ENCODE peak calls at places on chromosomes 4 and X, in eight cellular contexts. One of them, this sample, is unnamed.

GRCh38 chrX:16466640-16467432 is 183.1 kb upstream of the S100G start:
- DNase-seq in CD4-positive, alpha-beta memory T cell: no peak
- DNase-seq in cardiac muscle cell: no peak
- DNase-seq in colonic mucosa: no peak
- DNase-seq in heart left ventricle: no peak
- DNase-seq in SJCRH30: no peak
- DNase-seq in uterus: no peak
- DNase-seq in aorta: no peak
- DNase-seq in this sample: no peak

GRCh38 chr4:8905773-8906667 is 34.4 kb upstream of the HMX1 start:
- DNase-seq in CD4-positive, alpha-beta memory T cell: no peak
- DNase-seq in cardiac muscle cell: no peak
- DNase-seq in colonic mucosa: no peak
- DNase-seq in heart left ventricle: peak; percentile 15
- DNase-seq in SJCRH30: no peak
- DNase-seq in uterus: no peak
- DNase-seq in aorta: peak; percentile 33
- DNase-seq in this sample: no peak

GRCh38 chr4:145420595-145421214 is 60.9 kb upstream of the SMAD1 start:
- DNase-seq in CD4-positive, alpha-beta memory T cell: no peak
- DNase-seq in cardiac muscle cell: no peak
- DNase-seq in colonic mucosa: no peak
- DNase-seq in heart left ventricle: no peak
- DNase-seq in SJCRH30: no peak
- DNase-seq in uterus: no peak
- DNase-seq in aorta: no peak
- DNase-seq in this sample: peak; percentile 62

GRCh38 chr4:8097721-8098345 is 60.8 kb downstream of the ABLIM2 start:
- DNase-seq in CD4-positive, alpha-beta memory T cell: no peak
- DNase-seq in cardiac muscle cell: no peak
- DNase-seq in colonic mucosa: no peak
- DNase-seq in heart left ventricle: no peak
- DNase-seq in SJCRH30: no peak
- DNase-seq in uterus: no peak
- DNase-seq in aorta: no peak
- DNase-seq in this sample: no peak

GRCh38 chr4:137471895-137472294 is 60.4 kb downstream of the PCDH18 start:
- DNase-seq in CD4-positive, alpha-beta memory T cell: no peak
- DNase-seq in cardiac muscle cell: no peak
- DNase-seq in colonic mucosa: no peak
- DNase-seq in heart left ventricle: no peak
- DNase-seq in SJCRH30: no peak
- DNase-seq in uterus: no peak
- DNase-seq in aorta: no peak
- DNase-seq in this sample: no peak

GRCh38 chr4:36235306-36235705 is 9.0 kb downstream of the ARAP2 start:
- DNase-seq in CD4-positive, alpha-beta memory T cell: no peak
- DNase-seq in cardiac muscle cell: no peak
- DNase-seq in colonic mucosa: no peak
- DNase-seq in heart left ventricle: no peak
- DNase-seq in SJCRH30: no peak
- DNase-seq in uterus: no peak
- DNase-seq in aorta: no peak
- DNase-seq in this sample: no peak

GRCh38 chr4:158605393-158605792 is 66.3 kb downstream of the C4orf46 start:
- DNase-seq in CD4-positive, alpha-beta memory T cell: no peak
- DNase-seq in cardiac muscle cell: no peak
- DNase-seq in colonic mucosa: no peak
- DNase-seq in heart left ventricle: no peak
- DNase-seq in SJCRH30: no peak
- DNase-seq in uterus: no peak
- DNase-seq in aorta: no peak
- DNase-seq in this sample: no peak

GRCh38 chr4:33381806-33382205 is 2661.6 kb downstream of the PCDH7 start:
- DNase-seq in CD4-positive, alpha-beta memory T cell: no peak
- DNase-seq in cardiac muscle cell: no peak
- DNase-seq in colonic mucosa: no peak
- DNase-seq in heart left ventricle: no peak
- DNase-seq in SJCRH30: peak; percentile 17
- DNase-seq in uterus: no peak
- DNase-seq in aorta: no peak
- DNase-seq in this sample: no peak

GRCh38 chr4:52873191-52873590 is 11.1 kb downstream of the RASL11B start:
- DNase-seq in CD4-positive, alpha-beta memory T cell: no peak
- DNase-seq in cardiac muscle cell: no peak
- DNase-seq in colonic mucosa: peak; percentile 38
- DNase-seq in heart left ventricle: no peak
- DNase-seq in SJCRH30: peak; percentile 70
- DNase-seq in uterus: no peak
- DNase-seq in aorta: no peak
- DNase-seq in this sample: no peak

GRCh38 chr4:5708171-5708828 is at the start of gene EVC2:
- DNase-seq in CD4-positive, alpha-beta memory T cell: peak; percentile 26
- DNase-seq in cardiac muscle cell: peak; percentile 54
- DNase-seq in colonic mucosa: peak; percentile 55
- DNase-seq in heart left ventricle: peak; percentile 75
- DNase-seq in SJCRH30: peak; percentile 70
- DNase-seq in uterus: peak; percentile 83
- DNase-seq in aorta: peak; percentile 82
- DNase-seq in this sample: no peak

GRCh38 chr4:154593868-154594267 is 3.3 kb upstream of the FGA start:
- DNase-seq in CD4-positive, alpha-beta memory T cell: no peak
- DNase-seq in cardiac muscle cell: no peak
- DNase-seq in colonic mucosa: no peak
- DNase-seq in heart left ventricle: no peak
- DNase-seq in SJCRH30: no peak
- DNase-seq in uterus: no peak
- DNase-seq in aorta: no peak
- DNase-seq in this sample: no peak

GRCh38 chr4:87165886-87166285 is 54.5 kb downstream of the KLHL8 start:
- DNase-seq in CD4-positive, alpha-beta memory T cell: no peak
- DNase-seq in cardiac muscle cell: no peak
- DNase-seq in colonic mucosa: no peak
- DNase-seq in heart left ventricle: no peak
- DNase-seq in SJCRH30: no peak
- DNase-seq in uterus: no peak
- DNase-seq in aorta: no peak
- DNase-seq in this sample: no peak

GRCh38 chr4:146916479-146917076 is 29.1 kb downstream of the TTC29 start:
- DNase-seq in CD4-positive, alpha-beta memory T cell: peak; percentile 23
- DNase-seq in cardiac muscle cell: peak; percentile 39
- DNase-seq in colonic mucosa: no peak
- DNase-seq in heart left ventricle: no peak
- DNase-seq in SJCRH30: no peak
- DNase-seq in uterus: no peak
- DNase-seq in aorta: no peak
- DNase-seq in this sample: no peak

GRCh38 chr4:183638436-183638835 is 20.5 kb downstream of the RWDD4 start:
- DNase-seq in CD4-positive, alpha-beta memory T cell: no peak
- DNase-seq in cardiac muscle cell: no peak
- DNase-seq in colonic mucosa: no peak
- DNase-seq in heart left ventricle: no peak
- DNase-seq in SJCRH30: no peak
- DNase-seq in uterus: no peak
- DNase-seq in aorta: no peak
- DNase-seq in this sample: no peak

GRCh38 chrX:71393919-71394318 is 27.8 kb downstream of the TAF1 start:
- DNase-seq in CD4-positive, alpha-beta memory T cell: no peak
- DNase-seq in cardiac muscle cell: no peak
- DNase-seq in colonic mucosa: no peak
- DNase-seq in heart left ventricle: no peak
- DNase-seq in SJCRH30: no peak
- DNase-seq in uterus: no peak
- DNase-seq in aorta: no peak
- DNase-seq in this sample: no peak

DNA sequence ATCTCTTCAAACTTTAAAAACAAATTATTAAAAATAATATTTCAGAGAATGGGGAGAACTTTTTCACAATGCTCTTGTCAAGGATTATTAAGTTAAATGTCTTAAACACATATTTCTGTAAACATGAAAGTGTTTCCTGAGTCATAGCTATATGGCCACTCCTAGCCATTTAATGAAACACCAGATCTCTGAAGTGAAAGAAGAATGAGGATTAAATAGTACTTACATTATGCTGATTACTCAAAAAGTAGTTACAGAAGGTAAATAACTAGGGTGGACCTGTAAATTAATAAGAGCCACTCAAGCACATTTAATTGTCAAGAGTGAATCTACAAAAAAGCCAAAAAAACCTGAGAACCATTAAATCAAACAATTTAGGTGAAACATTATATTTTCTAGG is 57.6 kb upstream of the GALNT7 start:
- DNase-seq in CD4-positive, alpha-beta memory T cell: no peak
- DNase-seq in cardiac muscle cell: no peak
- DNase-seq in colonic mucosa: no peak
- DNase-seq in heart left ventricle: no peak
- DNase-seq in SJCRH30: no peak
- DNase-seq in uterus: no peak
- DNase-seq in aorta: no peak
- DNase-seq in this sample: no peak
- H3K27me3 ChIP-seq in CD4-positive, alpha-beta memory T cell: no peaks in the 10 kb centered on the region
- H3K27me3 ChIP-seq in cardiac muscle cell: no peaks in the 10 kb centered on the region
- H3K27me3 ChIP-seq in colonic mucosa: no peaks in the 10 kb centered on the region
- H3K27me3 ChIP-seq in heart left ventricle: no peaks in the 10 kb centered on the region
- H3K27me3 ChIP-seq in SJCRH30: no peaks in the 10 kb centered on the region
- H3K27me3 ChIP-seq in uterus: no peaks in the 10 kb centered on the region
- H3K27me3 ChIP-seq in aorta: no peaks in the 10 kb centered on the region
- H3K27me3 ChIP-seq in this sample: no peaks in the 10 kb centered on the region

GRCh38 chr4:41122775-41123174 is 91.6 kb downstream of the APBB2 start:
- DNase-seq in CD4-positive, alpha-beta memory T cell: no peak
- DNase-seq in cardiac muscle cell: no peak
- DNase-seq in colonic mucosa: no peak
- DNase-seq in heart left ventricle: no peak
- DNase-seq in SJCRH30: no peak
- DNase-seq in uterus: no peak
- DNase-seq in aorta: no peak
- DNase-seq in this sample: no peak

GRCh38 chr4:41121906-41122305 is 92.4 kb downstream of the APBB2 start:
- DNase-seq in CD4-positive, alpha-beta memory T cell: no peak
- DNase-seq in cardiac muscle cell: no peak
- DNase-seq in colonic mucosa: no peak
- DNase-seq in heart left ventricle: no peak
- DNase-seq in SJCRH30: peak; percentile 53
- DNase-seq in uterus: no peak
- DNase-seq in aorta: no peak
- DNase-seq in this sample: no peak

GRCh38 chr4:41122309-41122708 is 92.0 kb downstream of the APBB2 start:
- DNase-seq in CD4-positive, alpha-beta memory T cell: no peak
- DNase-seq in cardiac muscle cell: no peak
- DNase-seq in colonic mucosa: no peak
- DNase-seq in heart left ventricle: no peak
- DNase-seq in SJCRH30: no peak
- DNase-seq in uterus: no peak
- DNase-seq in aorta: no peak
- DNase-seq in this sample: no peak

GRCh38 chr4:41120297-41121217 is 93.8 kb downstream of the APBB2 start:
- DNase-seq in CD4-positive, alpha-beta memory T cell: no peak
- DNase-seq in cardiac muscle cell: no peak
- DNase-seq in colonic mucosa: no peak
- DNase-seq in heart left ventricle: peak; percentile 32
- DNase-seq in SJCRH30: peak; percentile 87
- DNase-seq in uterus: peak; percentile 79
- DNase-seq in aorta: peak; percentile 67
- DNase-seq in this sample: peak; percentile 88

DNA sequence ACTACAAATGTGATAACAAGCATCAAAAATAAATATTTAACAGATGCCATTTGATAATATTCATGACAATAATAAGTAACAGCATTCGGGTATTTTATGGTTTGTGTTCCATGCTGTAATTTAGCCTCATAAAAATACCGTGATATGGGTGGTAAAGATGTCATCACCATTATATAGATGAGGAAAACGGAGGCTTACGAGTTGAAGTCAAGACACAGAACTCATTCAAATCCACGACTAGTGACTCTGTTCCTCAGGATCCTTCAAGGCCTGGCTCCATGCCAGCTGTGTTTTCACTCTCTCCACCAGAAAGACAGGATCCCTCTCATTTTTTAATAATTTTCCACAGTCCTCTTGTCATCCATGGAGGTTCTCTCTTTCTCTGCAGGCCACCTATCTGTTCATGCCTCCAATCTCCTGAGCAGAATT is 94.5 kb downstream of the APBB2 start:
- DNase-seq in CD4-positive, alpha-beta memory T cell: no peak
- DNase-seq in cardiac muscle cell: no peak
- DNase-seq in colonic mucosa: no peak
- DNase-seq in heart left ventricle: no peak
- DNase-seq in SJCRH30: no peak
- DNase-seq in uterus: no peak
- DNase-seq in aorta: no peak
- DNase-seq in this sample: no peak
- H3K27ac ChIP-seq in CD4-positive, alpha-beta memory T cell: no peak overlapping the region
- H3K27ac ChIP-seq in cardiac muscle cell: no peak overlapping the region
- H3K27ac ChIP-seq in colonic mucosa: no peak overlapping the region
- H3K27ac ChIP-seq in heart left ventricle: no peak overlapping the region
- H3K27ac ChIP-seq in SJCRH30: peak overlapping the region; percentile 69
- H3K27ac ChIP-seq in uterus: peak overlapping the region; percentile 65
- H3K27ac ChIP-seq in aorta: peak overlapping the region; percentile 3
- H3K27ac ChIP-seq in this sample: peak overlapping the region; percentile 75

GRCh38 chr4:174690665-174691064 is 138.4 kb downstream of the GLRA3 start:
- DNase-seq in CD4-positive, alpha-beta memory T cell: no peak
- DNase-seq in cardiac muscle cell: no peak
- DNase-seq in colonic mucosa: no peak
- DNase-seq in heart left ventricle: no peak
- DNase-seq in SJCRH30: no peak
- DNase-seq in uterus: no peak
- DNase-seq in aorta: no peak
- DNase-seq in this sample: no peak
- H3K4me1 ChIP-seq in CD4-positive, alpha-beta memory T cell: no peaks in the 10 kb centered on the region
- H3K4me1 ChIP-seq in cardiac muscle cell: no peaks in the 10 kb centered on the region
- H3K4me1 ChIP-seq in colonic mucosa: no peaks in the 10 kb centered on the region
- H3K4me1 ChIP-seq in heart left ventricle: no peaks in the 10 kb centered on the region
- H3K4me1 ChIP-seq in SJCRH30: no peaks in the 10 kb centered on the region
- H3K4me1 ChIP-seq in uterus: no peaks in the 10 kb centered on the region
- H3K4me1 ChIP-seq in aorta: no peaks in the 10 kb centered on the region
- H3K4me1 ChIP-seq in this sample: no peaks in the 10 kb centered on the region

DNA sequence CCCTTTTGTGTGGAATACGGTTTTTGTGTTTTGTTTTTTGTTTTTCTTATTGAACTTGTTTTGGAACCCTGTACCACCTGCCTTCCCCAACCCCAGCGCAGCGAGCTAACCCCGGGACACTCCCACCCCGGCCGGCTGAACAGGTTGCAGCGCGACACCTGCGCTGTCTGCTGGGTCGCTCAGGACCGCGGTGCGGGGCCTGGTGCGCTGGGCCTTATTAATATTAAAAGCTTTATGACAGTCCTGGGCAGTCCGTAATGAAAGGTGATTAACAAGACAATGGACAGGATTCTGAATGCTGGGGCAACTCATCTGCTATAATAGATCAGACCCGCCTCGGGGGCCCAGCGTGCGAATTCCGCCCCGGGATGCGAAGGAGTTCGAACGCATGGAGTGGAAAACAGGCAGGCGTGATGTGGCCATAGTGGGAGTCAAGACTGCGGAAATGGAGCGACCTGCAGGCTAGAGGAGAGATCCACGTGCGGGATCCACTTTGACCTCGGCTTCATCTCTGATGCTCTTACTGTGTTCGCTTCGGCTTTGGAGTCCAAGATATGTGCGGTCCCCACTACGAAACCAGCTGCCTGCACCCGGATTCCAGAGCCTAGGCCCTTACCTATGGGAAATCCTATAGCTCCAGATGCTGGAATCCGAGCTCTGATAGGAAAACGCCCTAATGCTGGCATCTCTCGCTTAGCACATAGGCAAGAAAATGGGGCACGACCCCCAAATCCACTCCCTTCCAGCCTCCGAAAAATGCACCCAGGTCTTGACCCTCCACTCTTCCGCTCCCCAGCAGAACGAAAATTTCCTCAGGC is 69.0 kb upstream of the TMEM33 start:
- DNase-seq in CD4-positive, alpha-beta memory T cell: no peak
- DNase-seq in cardiac muscle cell: no peak
- DNase-seq in colonic mucosa: no peak
- DNase-seq in heart left ventricle: no peak
- DNase-seq in SJCRH30: no peak
- DNase-seq in uterus: no peak
- DNase-seq in aorta: no peak
- DNase-seq in this sample: no peak
- H3K27me3 ChIP-seq in CD4-positive, alpha-beta memory T cell: peaks cover 19% of the 10 kb centered on the region
- H3K27me3 ChIP-seq in cardiac muscle cell: peaks cover 100% of the 10 kb centered on the region
- H3K27me3 ChIP-seq in colonic mucosa: peaks cover 39% of the 10 kb centered on the region
- H3K27me3 ChIP-seq in heart left ventricle: peaks cover 40% of the 10 kb centered on the region
- H3K27me3 ChIP-seq in SJCRH30: no peaks in the 10 kb centered on the region
- H3K27me3 ChIP-seq in uterus: peaks cover 28% of the 10 kb centered on the region
- H3K27me3 ChIP-seq in aorta: peaks cover 2% of the 10 kb centered on the region
- H3K27me3 ChIP-seq in this sample: no peaks in the 10 kb centered on the region